ENCODE peak calls at places on chromosomes 16 and 17, in four cellular contexts. One of them, this sample, is unnamed.

GRCh38 chr16:87583453-87584131 is 18.7 kb upstream of the JPH3 start:
- DNase-seq in NCI-H446: no peak
- DNase-seq in RPMI8226: no peak
- DNase-seq in stimulated activated CD8-positive, alpha-beta memory T cell treated with anti-CD3 and anti-CD28 coated beads, Interleukin-15, amount 100 ng/mL, for 1 hour: no peak
- DNase-seq in this sample: no peak

GRCh38 chr16:17261197-17261858 is 209.4 kb downstream of the XYLT1 start:
- DNase-seq in stimulated activated CD8-positive, alpha-beta memory T cell treated with anti-CD3 and anti-CD28 coated beads, Interleukin-15, amount 100 ng/mL, for 1 hour: no peak
- DNase-seq in NCI-H446: no peak
- DNase-seq in RPMI8226: peak; percentile 33
- DNase-seq in this sample: no peak

GRCh38 chr16:89823087-89823823 is 5.0 kb upstream of the SPIRE2 start:
- DNase-seq in RPMI8226: no peak
- DNase-seq in NCI-H446: no peak
- DNase-seq in stimulated activated CD8-positive, alpha-beta memory T cell treated with anti-CD3 and anti-CD28 coated beads, Interleukin-15, amount 100 ng/mL, for 1 hour: no peak
- DNase-seq in this sample: no peak

GRCh38 chr17:37261286-37261685 is 114.5 kb upstream of the C17orf78 start:
- DNase-seq in RPMI8226: no peak
- DNase-seq in stimulated activated CD8-positive, alpha-beta memory T cell treated with anti-CD3 and anti-CD28 coated beads, Interleukin-15, amount 100 ng/mL, for 1 hour: no peak
- DNase-seq in NCI-H446: no peak
- DNase-seq in this sample: no peak

GRCh38 chr17:14845562-14846335 is 419.4 kb downstream of the PMP22 start:
- DNase-seq in NCI-H446: no peak
- DNase-seq in RPMI8226: no peak
- DNase-seq in stimulated activated CD8-positive, alpha-beta memory T cell treated with anti-CD3 and anti-CD28 coated beads, Interleukin-15, amount 100 ng/mL, for 1 hour: no peak
- DNase-seq in this sample: peak; percentile 90

GRCh38 chr16:89108412-89108811 is 14.8 kb downstream of the ACSF3 start:
- DNase-seq in RPMI8226: no peak
- DNase-seq in NCI-H446: no peak
- DNase-seq in stimulated activated CD8-positive, alpha-beta memory T cell treated with anti-CD3 and anti-CD28 coated beads, Interleukin-15, amount 100 ng/mL, for 1 hour: no peak
- DNase-seq in this sample: no peak

GRCh38 chr17:67365762-67366192 is 600 bp downstream of the PSMD12 start:
- DNase-seq in stimulated activated CD8-positive, alpha-beta memory T cell treated with anti-CD3 and anti-CD28 coated beads, Interleukin-15, amount 100 ng/mL, for 1 hour: no peak
- DNase-seq in NCI-H446: no peak
- DNase-seq in RPMI8226: no peak
- DNase-seq in this sample: no peak

GRCh38 chr17:76909971-76910760 is 42.0 kb downstream of the MGAT5B start:
- DNase-seq in NCI-H446: no peak
- DNase-seq in stimulated activated CD8-positive, alpha-beta memory T cell treated with anti-CD3 and anti-CD28 coated beads, Interleukin-15, amount 100 ng/mL, for 1 hour: no peak
- DNase-seq in RPMI8226: peak; percentile 44
- DNase-seq in this sample: peak; percentile 75

GRCh38 chr17:1460233-1460632 is 4.2 kb upstream of the CRK start:
- DNase-seq in NCI-H446: peak; percentile 62
- DNase-seq in stimulated activated CD8-positive, alpha-beta memory T cell treated with anti-CD3 and anti-CD28 coated beads, Interleukin-15, amount 100 ng/mL, for 1 hour: no peak
- DNase-seq in RPMI8226: peak; percentile 53
- DNase-seq in this sample: peak; percentile 16

GRCh38 chr17:8609910-8610309 is 20.6 kb downstream of the MYH10 start:
- DNase-seq in NCI-H446: no peak
- DNase-seq in RPMI8226: no peak
- DNase-seq in stimulated activated CD8-positive, alpha-beta memory T cell treated with anti-CD3 and anti-CD28 coated beads, Interleukin-15, amount 100 ng/mL, for 1 hour: no peak
- DNase-seq in this sample: peak; percentile 20

GRCh38 chr16:80682435-80683070 is 121.8 kb downstream of the CDYL2 start:
- DNase-seq in NCI-H446: no peak
- DNase-seq in RPMI8226: no peak
- DNase-seq in stimulated activated CD8-positive, alpha-beta memory T cell treated with anti-CD3 and anti-CD28 coated beads, Interleukin-15, amount 100 ng/mL, for 1 hour: no peak
- DNase-seq in this sample: no peak

GRCh38 chr17:19387921-19388521 is 1.0 kb upstream of the MFAP4 start:
- DNase-seq in stimulated activated CD8-positive, alpha-beta memory T cell treated with anti-CD3 and anti-CD28 coated beads, Interleukin-15, amount 100 ng/mL, for 1 hour: no peak
- DNase-seq in RPMI8226: no peak
- DNase-seq in NCI-H446: peak; percentile 92
- DNase-seq in this sample: no peak

GRCh38 chr16:55444754-55445485 is 34.1 kb upstream of the MMP2 start:
- DNase-seq in NCI-H446: no peak
- DNase-seq in RPMI8226: no peak
- DNase-seq in stimulated activated CD8-positive, alpha-beta memory T cell treated with anti-CD3 and anti-CD28 coated beads, Interleukin-15, amount 100 ng/mL, for 1 hour: no peak
- DNase-seq in this sample: no peak

GRCh38 chr16:1530883-1531637 is 2.4 kb upstream of the TMEM204 start:
- DNase-seq in NCI-H446: no peak
- DNase-seq in RPMI8226: no peak
- DNase-seq in stimulated activated CD8-positive, alpha-beta memory T cell treated with anti-CD3 and anti-CD28 coated beads, Interleukin-15, amount 100 ng/mL, for 1 hour: no peak
- DNase-seq in this sample: no peak

GRCh38 chr16:49617016-49617569 is 238.8 kb downstream of the ZNF423 start:
- DNase-seq in RPMI8226: no peak
- DNase-seq in NCI-H446: no peak
- DNase-seq in stimulated activated CD8-positive, alpha-beta memory T cell treated with anti-CD3 and anti-CD28 coated beads, Interleukin-15, amount 100 ng/mL, for 1 hour: no peak
- DNase-seq in this sample: no peak

GRCh38 chr17:61132524-61133025 is 267.1 kb upstream of the TBX2 start:
- DNase-seq in stimulated activated CD8-positive, alpha-beta memory T cell treated with anti-CD3 and anti-CD28 coated beads, Interleukin-15, amount 100 ng/mL, for 1 hour: no peak
- DNase-seq in NCI-H446: no peak
- DNase-seq in RPMI8226: no peak
- DNase-seq in this sample: no peak

GRCh38 chr17:57662644-57663308 is 82.3 kb downstream of the CCDC182 start:
- DNase-seq in stimulated activated CD8-positive, alpha-beta memory T cell treated with anti-CD3 and anti-CD28 coated beads, Interleukin-15, amount 100 ng/mL, for 1 hour: no peak
- DNase-seq in RPMI8226: no peak
- DNase-seq in NCI-H446: peak; percentile 95
- DNase-seq in this sample: peak; percentile 98

GRCh38 chr16:27994686-27995085 is 68.8 kb downstream of the GSG1L start:
- DNase-seq in RPMI8226: no peak
- DNase-seq in stimulated activated CD8-positive, alpha-beta memory T cell treated with anti-CD3 and anti-CD28 coated beads, Interleukin-15, amount 100 ng/mL, for 1 hour: no peak
- DNase-seq in NCI-H446: no peak
- DNase-seq in this sample: no peak

GRCh38 chr17:82705756-82706155 is 7.3 kb upstream of the RAB40B start:
- DNase-seq in RPMI8226: no peak
- DNase-seq in NCI-H446: no peak
- DNase-seq in stimulated activated CD8-positive, alpha-beta memory T cell treated with anti-CD3 and anti-CD28 coated beads, Interleukin-15, amount 100 ng/mL, for 1 hour: no peak
- DNase-seq in this sample: no peak

GRCh38 chr17:75830168-75831031 is 13.8 kb downstream of the UNC13D start:
- DNase-seq in NCI-H446: peak; percentile 14
- DNase-seq in RPMI8226: no peak
- DNase-seq in stimulated activated CD8-positive, alpha-beta memory T cell treated with anti-CD3 and anti-CD28 coated beads, Interleukin-15, amount 100 ng/mL, for 1 hour: no peak
- DNase-seq in this sample: no peak

GRCh38 chr17:43844241-43844640 is 2.7 kb upstream of the CD300LG start:
- DNase-seq in RPMI8226: no peak
- DNase-seq in stimulated activated CD8-positive, alpha-beta memory T cell treated with anti-CD3 and anti-CD28 coated beads, Interleukin-15, amount 100 ng/mL, for 1 hour: no peak
- DNase-seq in NCI-H446: no peak
- DNase-seq in this sample: no peak

GRCh38 chr17:50425682-50426471 is at the start of gene ACSF2:
- DNase-seq in stimulated activated CD8-positive, alpha-beta memory T cell treated with anti-CD3 and anti-CD28 coated beads, Interleukin-15, amount 100 ng/mL, for 1 hour: peak; percentile 49
- DNase-seq in NCI-H446: peak; percentile 45
- DNase-seq in RPMI8226: peak; percentile 79
- DNase-seq in this sample: peak; percentile 87

GRCh38 chr17:73411330-73411747 is 99.5 kb upstream of the CDC42EP4 start:
- DNase-seq in stimulated activated CD8-positive, alpha-beta memory T cell treated with anti-CD3 and anti-CD28 coated beads, Interleukin-15, amount 100 ng/mL, for 1 hour: no peak
- DNase-seq in RPMI8226: no peak
- DNase-seq in NCI-H446: no peak
- DNase-seq in this sample: no peak

GRCh38 chr17:4631836-4632582 is 9.5 kb downstream of the ALOX15 start:
- DNase-seq in stimulated activated CD8-positive, alpha-beta memory T cell treated with anti-CD3 and anti-CD28 coated beads, Interleukin-15, amount 100 ng/mL, for 1 hour: no peak
- DNase-seq in NCI-H446: no peak
- DNase-seq in RPMI8226: no peak
- DNase-seq in this sample: no peak

GRCh38 chr17:41258406-41258805 is 3.2 kb downstream of the KRTAP9-9 start:
- DNase-seq in stimulated activated CD8-positive, alpha-beta memory T cell treated with anti-CD3 and anti-CD28 coated beads, Interleukin-15, amount 100 ng/mL, for 1 hour: no peak
- DNase-seq in RPMI8226: no peak
- DNase-seq in NCI-H446: no peak
- DNase-seq in this sample: no peak

GRCh38 chr17:58268774-58269556 is 11.8 kb downstream of the MPO start:
- DNase-seq in RPMI8226: no peak
- DNase-seq in NCI-H446: no peak
- DNase-seq in stimulated activated CD8-positive, alpha-beta memory T cell treated with anti-CD3 and anti-CD28 coated beads, Interleukin-15, amount 100 ng/mL, for 1 hour: no peak
- DNase-seq in this sample: no peak

GRCh38 chr17:4708436-4708835 is 2.0 kb upstream of the ARRB2 start:
- DNase-seq in stimulated activated CD8-positive, alpha-beta memory T cell treated with anti-CD3 and anti-CD28 coated beads, Interleukin-15, amount 100 ng/mL, for 1 hour: no peak
- DNase-seq in NCI-H446: peak; percentile 15
- DNase-seq in RPMI8226: peak; percentile 19
- DNase-seq in this sample: no peak

GRCh38 chr16:13036600-13036999 is 135.2 kb downstream of the SHISA9 start:
- DNase-seq in RPMI8226: peak; percentile 77
- DNase-seq in NCI-H446: no peak
- DNase-seq in stimulated activated CD8-positive, alpha-beta memory T cell treated with anti-CD3 and anti-CD28 coated beads, Interleukin-15, amount 100 ng/mL, for 1 hour: no peak
- DNase-seq in this sample: peak; percentile 32

GRCh38 chr17:7846765-7847661 is 7.9 kb upstream of the TMEM88 start:
- DNase-seq in stimulated activated CD8-positive, alpha-beta memory T cell treated with anti-CD3 and anti-CD28 coated beads, Interleukin-15, amount 100 ng/mL, for 1 hour: no peak
- DNase-seq in RPMI8226: no peak
- DNase-seq in NCI-H446: no peak
- DNase-seq in this sample: no peak

GRCh38 chr16:24834459-24835335 is 11.1 kb upstream of the SLC5A11 start:
- DNase-seq in RPMI8226: peak; percentile 23
- DNase-seq in stimulated activated CD8-positive, alpha-beta memory T cell treated with anti-CD3 and anti-CD28 coated beads, Interleukin-15, amount 100 ng/mL, for 1 hour: no peak
- DNase-seq in NCI-H446: peak; percentile 22
- DNase-seq in this sample: peak; percentile 44

GRCh38 chr16:17836868-17837602 is 366.3 kb upstream of the XYLT1 start:
- DNase-seq in RPMI8226: no peak
- DNase-seq in stimulated activated CD8-positive, alpha-beta memory T cell treated with anti-CD3 and anti-CD28 coated beads, Interleukin-15, amount 100 ng/mL, for 1 hour: no peak
- DNase-seq in NCI-H446: no peak
- DNase-seq in this sample: peak; percentile 84

GRCh38 chr16:50267651-50268050 is 1.3 kb downstream of the ADCY7 start:
- DNase-seq in NCI-H446: no peak
- DNase-seq in RPMI8226: peak; percentile 40
- DNase-seq in stimulated activated CD8-positive, alpha-beta memory T cell treated with anti-CD3 and anti-CD28 coated beads, Interleukin-15, amount 100 ng/mL, for 1 hour: no peak
- DNase-seq in this sample: no peak

GRCh38 chr16:71896688-71897368 is 1.5 kb downstream of the IST1 start:
- DNase-seq in stimulated activated CD8-positive, alpha-beta memory T cell treated with anti-CD3 and anti-CD28 coated beads, Interleukin-15, amount 100 ng/mL, for 1 hour: no peak
- DNase-seq in NCI-H446: no peak
- DNase-seq in RPMI8226: no peak
- DNase-seq in this sample: no peak